ENCODE peak calls at places on chromosomes 1 and 21, in ten cellular contexts. A, W, M, V, T, J, N, H, U and F are unnamed samples.

GRCh38 chr1:89904219-89904980 is 83.6 kb downstream of the LRRC8D start:
- DNase-seq in A (no peak), W (no peak), J (peak; percentile 18), N (no peak), M (no peak), U (no peak), H (no peak), V (no peak), T (no peak), F (no peak)

GRCh38 chr1:206035027-206035426 is 11.3 kb upstream of the CTSE start:
- DNase-seq in H (no peak), W (no peak), V (peak; percentile 54), T (peak; percentile 47), U (no peak), J (no peak), M (no peak), N (no peak), A (no peak), F (no peak)

GRCh38 chr1:231460614-231461013 is 38.5 kb upstream of the EGLN1 start:
- DNase-seq in A (no peak), N (no peak), J (no peak), H (peak; percentile 13), V (no peak), U (no peak), T (peak; percentile 41), M (no peak), W (no peak), F (peak; percentile 49)

GRCh38 chr21:35528109-35529042 is 479.3 kb upstream of the RUNX1 start:
- DNase-seq in M (peak; percentile 20), A (peak; percentile 62), W (peak; percentile 15), H (peak; percentile 23), U (peak; percentile 36), N (no peak), T (peak; percentile 19), V (no peak), J (peak; percentile 14), F (no peak)

GRCh38 chr1:22221233-22221780 is 78.4 kb upstream of the WNT4 start:
- DNase-seq in U (no peak), T (no peak), A (peak; percentile 48), M (no peak), V (no peak), W (no peak), H (no peak), J (no peak), N (no peak), F (no peak)

GRCh38 chr1:111082421-111083192 is 57.3 kb downstream of the DRAM2 start:
- DNase-seq in W (no peak), M (peak; percentile 10), T (no peak), J (no peak), U (no peak), N (no peak), H (no peak), A (no peak), V (no peak), F (peak; percentile 10)

GRCh38 chr1:182111496-182111895 is 50.0 kb upstream of the ZNF648 start:
- DNase-seq in J (no peak), U (no peak), M (no peak), V (peak; percentile 93), H (peak; percentile 20), A (no peak), W (no peak), N (no peak), T (peak; percentile 50), F (no peak)

GRCh38 chr1:110380667-110381283 is 10.1 kb downstream of the SLC16A4 start:
- DNase-seq in T (no peak), M (peak; percentile 94), U (no peak), V (no peak), A (no peak), J (no peak), W (no peak), H (no peak), N (no peak), F (peak; percentile 29)

GRCh38 chr1:194322751-194323150 is 1136.3 kb upstream of the B3GALT2 start:
- DNase-seq in W (no peak), H (no peak), U (no peak), T (no peak), J (no peak), A (no peak), M (no peak), V (no peak), N (no peak), F (no peak)

GRCh38 chr1:109723351-109723750 is 11.3 kb downstream of the GSTM5 start:
- DNase-seq in A (no peak), J (no peak), V (no peak), T (no peak), U (no peak), N (no peak), W (no peak), H (no peak), M (no peak), F (no peak)

GRCh38 chr1:20551945-20552727 is at the start of gene FAM43B:
- DNase-seq in M (peak; percentile 23), J (peak; percentile 84), H (peak; percentile 49), V (no peak), T (peak; percentile 21), A (peak; percentile 66), N (peak; percentile 67), U (no peak), W (peak; percentile 87), F (no peak)

DNA sequence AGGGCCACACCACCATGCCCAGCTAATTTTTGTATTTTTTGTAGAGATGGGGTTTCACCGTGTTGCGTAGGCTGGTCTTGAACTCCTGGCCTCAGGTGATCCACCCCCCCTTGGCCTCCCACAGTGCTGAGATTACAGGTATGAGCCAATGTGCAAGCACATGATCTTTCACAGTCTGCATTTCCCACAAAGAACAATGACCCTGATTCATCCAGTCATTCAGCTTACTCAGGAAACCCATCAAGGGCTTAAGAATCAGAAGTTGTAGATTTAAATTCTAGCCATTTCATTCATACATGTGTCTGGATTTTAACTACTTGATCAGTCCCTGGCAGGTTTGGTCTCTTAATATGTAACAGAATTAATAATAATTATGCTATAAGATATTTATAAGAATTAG is 2065.7 kb downstream of the MRPL39 start:
- DNase-seq in W (no peak), H (no peak), J (no peak), N (no peak), T (no peak), U (no peak), A (no peak), V (no peak), M (no peak), F (no peak)
- H3K4me3 ChIP-seq in W (no peak overlapping the region), H (no peak overlapping the region), J (no peak overlapping the region), N (no peak overlapping the region), T (no peak overlapping the region), U (no peak overlapping the region), A (no peak overlapping the region), V (no peak overlapping the region), M (no peak overlapping the region), F (no peak overlapping the region)

GRCh38 chr21:45796003-45796402 is 152.5 kb downstream of the PCBP3 start:
- DNase-seq in W (no peak), T (no peak), H (no peak), N (no peak), A (no peak), U (no peak), J (no peak), V (no peak), M (no peak), F (no peak)
- TF ChIP-seq CTCF in W (no peak), T (no peak), H (no peak), N (no peak), A (no peak), U (no peak), J (no peak), V (no peak), M (no peak), F (no peak)

GRCh38 chr1:17538428-17539130 is 919 bp upstream of the ARHGEF10L start:
- DNase-seq in T (peak; percentile 66), U (peak; percentile 46), W (no peak), A (no peak), J (no peak), M (peak; percentile 25), N (peak; percentile 38), H (no peak), V (no peak), F (no peak)
- H3K4me3 ChIP-seq in T (no peak overlapping the region), U (no peak overlapping the region), W (peak overlapping the region; percentile 85), A (no peak overlapping the region), J (no peak overlapping the region), M (no peak overlapping the region), N (no peak overlapping the region), H (no peak overlapping the region), V (no peak overlapping the region), F (no peak overlapping the region)

DNA sequence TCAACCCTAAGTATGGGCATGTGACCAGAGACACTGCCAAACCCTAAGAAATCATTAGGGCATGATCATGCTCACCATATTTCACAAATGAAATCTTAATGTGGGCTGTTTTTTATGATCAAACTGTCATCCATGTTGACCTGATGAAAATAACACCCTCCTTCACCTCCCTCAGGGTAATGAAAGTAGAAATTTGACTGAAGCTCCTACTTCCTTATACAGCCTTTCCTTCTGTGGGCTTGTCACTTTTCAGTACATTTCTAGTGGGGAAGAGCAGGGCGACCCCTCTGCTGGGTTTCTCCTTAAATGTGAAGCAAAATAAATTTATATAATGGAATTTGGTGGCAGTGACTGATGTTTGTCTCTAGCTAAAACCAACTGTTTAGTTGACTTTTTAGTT is 25.9 kb downstream of the IVNS1ABP start:
- DNase-seq in T (no peak), W (no peak), M (no peak), H (no peak), J (no peak), V (no peak), U (no peak), N (no peak), A (no peak), F (no peak)
- TF ChIP-seq CTCF in T (no peak), W (no peak), M (no peak), H (no peak), J (no peak), V (no peak), U (no peak), N (no peak), A (no peak), F (no peak)

GRCh38 chr1:238608139-238608538 is 717.4 kb upstream of the ZP4 start:
- DNase-seq in A (no peak), N (no peak), H (no peak), W (no peak), T (no peak), V (no peak), M (no peak), U (no peak), J (no peak), F (no peak)

GRCh38 chr1:238606896-238607295 is 716.2 kb upstream of the ZP4 start:
- DNase-seq in U (no peak), J (no peak), A (no peak), N (no peak), H (no peak), V (no peak), M (no peak), W (no peak), T (no peak), F (peak; percentile 55)

DNA sequence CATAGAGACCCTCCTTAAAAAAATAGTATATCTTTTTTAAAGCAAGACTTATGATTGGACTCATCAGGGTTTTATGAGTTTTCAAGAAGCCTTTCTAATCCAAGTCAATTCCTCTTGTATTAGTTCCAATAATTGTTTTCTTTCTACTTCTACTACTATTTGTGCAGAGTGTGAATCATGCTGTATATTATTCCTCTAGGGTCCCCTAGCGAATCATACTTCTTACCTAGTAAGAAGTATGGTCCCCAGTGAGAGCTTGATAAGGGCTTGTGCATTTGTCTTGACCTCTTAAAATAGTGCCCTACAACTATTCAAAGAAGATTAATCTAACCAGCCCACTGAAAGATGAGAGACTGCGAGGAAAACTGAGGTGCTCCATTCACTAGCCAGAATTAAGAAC is 715.7 kb upstream of the ZP4 start:
- DNase-seq in J (no peak), T (no peak), M (no peak), A (no peak), U (no peak), W (no peak), V (no peak), N (no peak), H (no peak), F (peak; percentile 4)
- H3K4me3 ChIP-seq in J (no peak overlapping the region), T (no peak overlapping the region), M (no peak overlapping the region), A (no peak overlapping the region), U (no peak overlapping the region), W (no peak overlapping the region), V (no peak overlapping the region), N (no peak overlapping the region), H (no peak overlapping the region), F (no peak overlapping the region)